ENCODE peak calls at places on chromosomes 6 and 20, in nine cellular contexts. T is heart right ventricle, M is stomach, K is tibial nerve, S is lower lobe of right lung, W is body of pancreas, I is Peyer's patch, E is heart left ventricle, J is psoas muscle. G is an unnamed sample. For H3K4me1, the result is how much of the 10 kb centered on the place peaks cover.

GRCh38 chr6:80332013-80332412 is 225.5 kb downstream of the BCKDHB start:
- DNase-seq in T (no peak), M (no peak), K (no peak), S (no peak), W (no peak), I (no peak), E (no peak), J (no peak), G (no peak)

GRCh38 chr6:169263836-169264608 is 10.4 kb upstream of the THBS2 start:
- DNase-seq in T (peak), M (no peak), K (no peak), S (no peak), W (peak), I (peak), E (no peak), J (no peak), G (peak)

GRCh38 chr6:5587648-5588047 is 326.3 kb downstream of the FARS2 start:
- DNase-seq in T (no peak), M (no peak), K (no peak), S (no peak), W (no peak), I (no peak), E (no peak), J (no peak), G (no peak)

GRCh38 chr6:20572940-20573339 is 38.7 kb downstream of the CDKAL1 start:
- DNase-seq in T (peak), M (no peak), K (no peak), S (no peak), W (no peak), I (no peak), E (no peak), J (no peak), G (no peak)

GRCh38 chr20:63351811-63352591 is 9.1 kb downstream of the CHRNA4 start:
- DNase-seq in T (peak), M (no peak), K (no peak), S (no peak), W (no peak), I (no peak), E (peak), J (no peak), G (peak)

GRCh38 chr20:51760905-51761544 is 7.2 kb downstream of the ATP9A start:
- DNase-seq in T (no peak), M (no peak), K (no peak), S (no peak), W (no peak), I (no peak), E (no peak), J (no peak), G (no peak)

GRCh38 chr6:128532827-128533226 is 12.4 kb upstream of the PTPRK start:
- DNase-seq in T (no peak), M (no peak), K (no peak), S (no peak), W (no peak), I (no peak), E (no peak), J (no peak), G (no peak)

GRCh38 chr6:107179004-107179403 is 63.7 kb upstream of the BEND3 start:
- DNase-seq in T (no peak), M (no peak), K (no peak), S (no peak), W (no peak), I (no peak), E (no peak), J (no peak), G (peak)

GRCh38 chr20:45518282-45518681 is 2.9 kb upstream of the SPINT3 start:
- DNase-seq in T (no peak), M (no peak), K (no peak), S (no peak), W (no peak), I (no peak), E (no peak), J (no peak), G (no peak)

GRCh38 chr6:4459032-4459431 is 317.2 kb upstream of the CDYL start:
- DNase-seq in T (no peak), M (no peak), K (no peak), S (no peak), W (no peak), I (no peak), E (no peak), J (no peak), G (no peak)

GRCh38 chr6:56370591-56371198 is 123.3 kb upstream of the COL21A1 start:
- DNase-seq in T (peak), M (no peak), K (no peak), S (no peak), W (peak), I (no peak), E (no peak), J (no peak), G (peak)

GRCh38 chr6:62775427-62776022 is 435.7 kb upstream of the FKBP1C start:
- DNase-seq in T (no peak), M (no peak), K (no peak), S (no peak), W (no peak), I (no peak), E (no peak), J (no peak), G (no peak)

GRCh38 chr6:10268661-10269060 is 146.2 kb downstream of the TFAP2A start:
- DNase-seq in T (no peak), M (no peak), K (no peak), S (no peak), W (no peak), I (no peak), E (no peak), J (no peak), G (no peak)

GRCh38 chr6:167571550-167571949 is 246.7 kb downstream of the TTLL2 start:
- DNase-seq in T (no peak), M (no peak), K (no peak), S (no peak), W (no peak), I (no peak), E (no peak), J (no peak), G (no peak)
- H3K4me1 ChIP-seq in T (under half), M (under half), K (under half), S (under half), W (under half), I (under half), E (under half), J (under half), G (under half)

GRCh38 chr20:15378151-15378550 is 1040.7 kb upstream of the FLRT3 start:
- DNase-seq in T (no peak), M (no peak), K (no peak), S (no peak), W (no peak), I (no peak), E (no peak), J (no peak), G (no peak)
- TF ChIP-seq CTCF in T (no peak), M (no peak), K (no peak), S (no peak), W (no peak), I (no peak), E (no peak), J (no peak), G (peak)

DNA sequence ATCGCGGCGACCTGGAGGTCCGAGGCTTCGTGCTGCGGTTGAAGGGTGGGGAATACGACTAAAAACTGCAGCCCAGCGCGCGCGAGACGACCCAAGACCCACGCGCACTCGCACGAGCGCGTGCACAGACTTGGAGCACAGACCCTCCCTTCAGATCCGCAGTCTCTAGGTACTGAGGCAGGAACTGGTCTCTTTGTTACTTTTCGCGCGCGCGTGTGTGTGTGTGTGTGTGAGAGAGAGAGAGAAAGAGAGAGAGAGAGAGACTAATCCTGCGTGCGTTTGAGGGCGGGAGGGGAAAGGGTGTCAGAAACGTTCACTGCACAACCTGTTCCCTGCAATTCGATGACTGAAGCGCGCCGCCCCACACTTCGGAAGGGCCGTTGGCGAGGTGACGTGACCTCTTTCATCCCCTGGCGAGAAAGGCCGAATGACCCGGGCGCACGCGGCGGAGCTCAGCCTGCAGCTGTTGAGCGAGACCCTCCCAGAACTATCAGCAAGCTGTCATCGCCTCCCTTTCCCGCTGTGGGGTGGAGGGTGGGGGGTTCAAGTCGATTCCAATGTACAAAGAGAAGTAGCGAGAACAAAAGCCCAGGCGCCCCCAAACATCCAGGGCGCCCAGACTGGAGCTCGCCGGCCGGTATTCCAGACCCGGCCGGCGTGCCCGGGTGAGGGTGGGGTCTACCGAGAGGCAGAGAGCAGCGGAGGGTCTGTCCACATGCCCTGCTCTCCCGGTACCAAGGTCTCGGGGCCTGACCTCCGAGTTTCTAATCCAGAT is 1.5 kb upstream of the TUBB2B start:
- DNase-seq in T (no peak), M (no peak), K (no peak), S (no peak), W (no peak), I (peak), E (no peak), J (no peak), G (peak)
- H3K4me3 ChIP-seq in T (peak), M (peak), K (peak), S (peak), W (no peak), I (no peak), E (peak), J (peak), G (peak)

GRCh38 chr6:33206864-33207568 is 1.3 kb upstream of the RING1 start:
- DNase-seq in T (no peak), M (no peak), K (no peak), S (no peak), W (no peak), I (no peak), E (no peak), J (no peak), G (no peak)
- H3K4me1 ChIP-seq in T (half or more), M (under half), K (under half), S (under half), W (half or more), I (under half), E (under half), J (under half), G (under half)

GRCh38 chr6:2157441-2158127 is 87.8 kb downstream of the GMDS start:
- DNase-seq in T (no peak), M (no peak), K (no peak), S (no peak), W (no peak), I (no peak), E (no peak), J (no peak), G (no peak)

GRCh38 chr6:2164481-2164880 is 80.9 kb downstream of the GMDS start:
- DNase-seq in T (no peak), M (no peak), K (no peak), S (no peak), W (no peak), I (no peak), E (no peak), J (no peak), G (no peak)

GRCh38 chr6:2162089-2162465 is 83.3 kb downstream of the GMDS start:
- DNase-seq in T (no peak), M (no peak), K (no peak), S (no peak), W (no peak), I (no peak), E (no peak), J (no peak), G (no peak)

GRCh38 chr6:2155206-2155605 is 90.2 kb downstream of the GMDS start:
- DNase-seq in T (no peak), M (no peak), K (no peak), S (no peak), W (no peak), I (no peak), E (no peak), J (no peak), G (no peak)

GRCh38 chr6:2158596-2159271 is 86.7 kb downstream of the GMDS start:
- DNase-seq in T (no peak), M (no peak), K (no peak), S (no peak), W (no peak), I (no peak), E (no peak), J (no peak), G (peak)
- TF ChIP-seq CTCF in T (peak), M (no peak), K (no peak), S (peak), W (no peak), I (no peak), E (peak), J (no peak), G (peak)

GRCh38 chr6:2984738-2985381 is 13.5 kb upstream of the SERPINB6 start:
- DNase-seq in T (no peak), M (no peak), K (no peak), S (no peak), W (no peak), I (peak), E (no peak), J (no peak), G (no peak)
- H3K4me3 ChIP-seq in T (no peak), M (no peak), K (no peak), S (no peak), W (no peak), I (no peak), E (no peak), J (no peak), G (no peak)

GRCh38 chr6:162153991-162154390 is 573.6 kb downstream of the PRKN start:
- DNase-seq in T (no peak), M (no peak), K (no peak), S (no peak), W (no peak), I (no peak), E (no peak), J (no peak), G (no peak)
- H3K4me1 ChIP-seq in T (under half), M (under half), K (under half), S (under half), W (under half), I (under half), E (under half), J (under half), G (under half)

G was measured in BE2C.